ENCODE peak calls at places on chromosomes 13 and 19, in five cellular contexts. One of them, this sample, is unnamed.
A peak's percentile ranks its signal among the peaks of the same experiment; 100 is the strongest.

GRCh38 chr19:58009666-58010301 is 7.2 kb upstream of the ZNF606 start:
- DNase-seq in IMR-90: peak; percentile 63
- DNase-seq in Peyer's patch: peak; percentile 87
- DNase-seq in right atrium auricular region: peak; percentile 77
- DNase-seq in prostate gland: peak; percentile 90
- DNase-seq in this sample: peak; percentile 69

GRCh38 chr19:15249912-15250634 is 17.8 kb upstream of the EPHX3 start:
- DNase-seq in Peyer's patch: no peak
- DNase-seq in prostate gland: no peak
- DNase-seq in right atrium auricular region: peak; percentile 77
- DNase-seq in IMR-90: peak; percentile 95
- DNase-seq in this sample: no peak

GRCh38 chr19:21947775-21948174 is 63.0 kb downstream of the ZNF208 start:
- DNase-seq in right atrium auricular region: no peak
- DNase-seq in Peyer's patch: no peak
- DNase-seq in IMR-90: no peak
- DNase-seq in prostate gland: no peak
- DNase-seq in this sample: no peak

GRCh38 chr19:44810555-44811447 is 1.9 kb downstream of the BCAM start:
- DNase-seq in IMR-90: no peak
- DNase-seq in right atrium auricular region: no peak
- DNase-seq in prostate gland: no peak
- DNase-seq in Peyer's patch: no peak
- DNase-seq in this sample: no peak

GRCh38 chr19:48874309-48875135 is 2.3 kb downstream of the PPP1R15A start:
- DNase-seq in prostate gland: no peak
- DNase-seq in IMR-90: peak; percentile 80
- DNase-seq in Peyer's patch: peak; percentile 63
- DNase-seq in right atrium auricular region: no peak
- DNase-seq in this sample: peak; percentile 73

GRCh38 chr19:1169921-1170885 is 3.9 kb downstream of the SBNO2 start:
- DNase-seq in Peyer's patch: no peak
- DNase-seq in IMR-90: peak; percentile 83
- DNase-seq in prostate gland: peak; percentile 53
- DNase-seq in right atrium auricular region: no peak
- DNase-seq in this sample: peak; percentile 87

GRCh38 chr19:5678071-5678682 is 2.1 kb downstream of the MICOS13 start:
- DNase-seq in IMR-90: no peak
- DNase-seq in prostate gland: no peak
- DNase-seq in right atrium auricular region: no peak
- DNase-seq in Peyer's patch: no peak
- DNase-seq in this sample: no peak

GRCh38 chr13:51887441-51887840 is 25.7 kb downstream of the CCDC70 start:
- DNase-seq in IMR-90: no peak
- DNase-seq in right atrium auricular region: no peak
- DNase-seq in Peyer's patch: no peak
- DNase-seq in prostate gland: no peak
- DNase-seq in this sample: no peak

GRCh38 chr19:54345938-54346386 is 7.0 kb upstream of the LILRA4 start:
- DNase-seq in Peyer's patch: peak; percentile 66
- DNase-seq in prostate gland: no peak
- DNase-seq in right atrium auricular region: no peak
- DNase-seq in IMR-90: no peak
- DNase-seq in this sample: no peak

GRCh38 chr19:16417660-16418596 is 53.8 kb downstream of the EPS15L1 start:
- DNase-seq in right atrium auricular region: peak; percentile 79
- DNase-seq in IMR-90: peak; percentile 42
- DNase-seq in prostate gland: peak; percentile 49
- DNase-seq in Peyer's patch: peak; percentile 86
- DNase-seq in this sample: peak; percentile 70

GRCh38 chr13:101397742-101398141 is 18.6 kb downstream of the NALCN start:
- DNase-seq in prostate gland: no peak
- DNase-seq in Peyer's patch: no peak
- DNase-seq in IMR-90: peak; percentile 92
- DNase-seq in right atrium auricular region: no peak
- DNase-seq in this sample: peak; percentile 77

GRCh38 chr19:19956431-19957075 is 55.8 kb downstream of the ZNF93 start:
- DNase-seq in Peyer's patch: no peak
- DNase-seq in prostate gland: no peak
- DNase-seq in right atrium auricular region: no peak
- DNase-seq in IMR-90: no peak
- DNase-seq in this sample: no peak

GRCh38 chr13:30119476-30119875 is 187.9 kb downstream of the KATNAL1 start:
- DNase-seq in Peyer's patch: no peak
- DNase-seq in right atrium auricular region: no peak
- DNase-seq in prostate gland: peak; percentile 48
- DNase-seq in IMR-90: peak; percentile 64
- DNase-seq in this sample: peak; percentile 82

GRCh38 chr19:47446534-47447469 is 24.9 kb downstream of the SLC8A2 start:
- DNase-seq in Peyer's patch: no peak
- DNase-seq in prostate gland: no peak
- DNase-seq in IMR-90: no peak
- DNase-seq in right atrium auricular region: no peak
- DNase-seq in this sample: peak; percentile 16

GRCh38 chr19:17794731-17795494 is at the start of gene B3GNT3:
- DNase-seq in right atrium auricular region: no peak
- DNase-seq in prostate gland: peak; percentile 30
- DNase-seq in IMR-90: no peak
- DNase-seq in Peyer's patch: peak; percentile 90
- DNase-seq in this sample: peak; percentile 94

GRCh38 chr19:47411101-47411500 is 8.2 kb downstream of the MEIS3 start:
- DNase-seq in Peyer's patch: no peak
- DNase-seq in right atrium auricular region: no peak
- DNase-seq in prostate gland: no peak
- DNase-seq in IMR-90: peak; percentile 40
- DNase-seq in this sample: no peak

GRCh38 chr19:33868821-33869412 is 72.2 kb downstream of the KCTD15 start:
- DNase-seq in IMR-90: no peak
- DNase-seq in right atrium auricular region: no peak
- DNase-seq in prostate gland: peak; percentile 43
- DNase-seq in Peyer's patch: no peak
- DNase-seq in this sample: no peak

GRCh38 chr13:76812206-76812882 is 73.9 kb downstream of the KCTD12 start:
- DNase-seq in prostate gland: no peak
- DNase-seq in IMR-90: no peak
- DNase-seq in Peyer's patch: no peak
- DNase-seq in right atrium auricular region: no peak
- DNase-seq in this sample: no peak

GRCh38 chr19:1486720-1487575 is 3.2 kb downstream of the PCSK4 start:
- DNase-seq in Peyer's patch: no peak
- DNase-seq in IMR-90: no peak
- DNase-seq in prostate gland: no peak
- DNase-seq in right atrium auricular region: no peak
- DNase-seq in this sample: no peak

GRCh38 chr13:30872685-30873443 is 33.2 kb upstream of the MEDAG start:
- DNase-seq in IMR-90: peak; percentile 94
- DNase-seq in Peyer's patch: peak; percentile 57
- DNase-seq in right atrium auricular region: peak; percentile 81
- DNase-seq in prostate gland: no peak
- DNase-seq in this sample: no peak

GRCh38 chr13:100525453-100526298 is 62.9 kb downstream of the GGACT start:
- DNase-seq in prostate gland: no peak
- DNase-seq in Peyer's patch: no peak
- DNase-seq in right atrium auricular region: peak; percentile 16
- DNase-seq in IMR-90: no peak
- DNase-seq in this sample: no peak

GRCh38 chr19:43623889-43624670 is 4.7 kb upstream of the ZNF428 start:
- DNase-seq in right atrium auricular region: no peak
- DNase-seq in prostate gland: no peak
- DNase-seq in Peyer's patch: no peak
- DNase-seq in IMR-90: no peak
- DNase-seq in this sample: no peak

GRCh38 chr13:93262729-93263128 is 36.1 kb downstream of the GPC6 start:
- DNase-seq in IMR-90: peak; percentile 85
- DNase-seq in Peyer's patch: no peak
- DNase-seq in right atrium auricular region: no peak
- DNase-seq in prostate gland: no peak
- DNase-seq in this sample: peak; percentile 80

GRCh38 chr13:49454388-49455015 is 10.4 kb downstream of the SETDB2 start:
- DNase-seq in prostate gland: no peak
- DNase-seq in Peyer's patch: no peak
- DNase-seq in right atrium auricular region: no peak
- DNase-seq in IMR-90: peak; percentile 88
- DNase-seq in this sample: no peak

GRCh38 chr19:2680808-2681207 is 21.7 kb downstream of the GNG7 start:
- DNase-seq in IMR-90: no peak
- DNase-seq in prostate gland: no peak
- DNase-seq in right atrium auricular region: no peak
- DNase-seq in Peyer's patch: peak; percentile 73
- DNase-seq in this sample: no peak

GRCh38 chr19:11194657-11195056 is 2.7 kb downstream of the KANK2 start:
- DNase-seq in IMR-90: peak; percentile 23
- DNase-seq in Peyer's patch: no peak
- DNase-seq in prostate gland: no peak
- DNase-seq in right atrium auricular region: no peak
- DNase-seq in this sample: no peak

GRCh38 chr19:329876-330275 is 14.7 kb downstream of the MIER2 start:
- DNase-seq in right atrium auricular region: no peak
- DNase-seq in Peyer's patch: no peak
- DNase-seq in IMR-90: no peak
- DNase-seq in prostate gland: no peak
- DNase-seq in this sample: no peak

GRCh38 chr19:6861683-6862286 is 25.6 kb upstream of the ADGRE1 start:
- DNase-seq in prostate gland: no peak
- DNase-seq in Peyer's patch: no peak
- DNase-seq in right atrium auricular region: no peak
- DNase-seq in IMR-90: no peak
- DNase-seq in this sample: peak; percentile 50
- H3K27ac ChIP-seq in prostate gland: no peak overlapping the region
- H3K27ac ChIP-seq in Peyer's patch: no peak overlapping the region
- H3K27ac ChIP-seq in right atrium auricular region: no peak overlapping the region
- H3K27ac ChIP-seq in IMR-90: no peak overlapping the region
- H3K27ac ChIP-seq in this sample: no peak overlapping the region

DNA sequence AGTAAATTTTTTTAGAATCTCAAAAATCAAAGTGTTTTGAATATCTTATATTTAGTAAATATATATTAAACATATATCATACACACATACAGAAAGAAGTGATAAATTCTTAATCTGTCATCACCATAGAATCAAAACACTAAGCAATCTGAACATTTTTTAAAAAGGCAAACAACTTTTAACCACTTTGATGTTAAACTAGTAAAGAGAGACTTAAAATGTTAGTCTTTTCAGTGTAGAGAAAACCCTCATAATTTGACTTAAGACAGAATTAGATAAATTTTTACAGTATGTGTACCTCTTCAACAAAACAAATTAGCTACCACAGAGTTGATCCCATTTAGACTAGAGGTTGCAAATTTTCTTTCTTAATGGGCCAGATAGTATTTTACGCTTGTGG is 13.4 kb downstream of the SUPT20H start:
- DNase-seq in right atrium auricular region: no peak
- DNase-seq in prostate gland: no peak
- DNase-seq in IMR-90: no peak
- DNase-seq in Peyer's patch: no peak
- DNase-seq in this sample: no peak
- H3K4me3 ChIP-seq in right atrium auricular region: no peak overlapping the region
- H3K4me3 ChIP-seq in prostate gland: no peak overlapping the region
- H3K4me3 ChIP-seq in IMR-90: no peak overlapping the region
- H3K4me3 ChIP-seq in Peyer's patch: no peak overlapping the region
- H3K4me3 ChIP-seq in this sample: no peak overlapping the region

DNA sequence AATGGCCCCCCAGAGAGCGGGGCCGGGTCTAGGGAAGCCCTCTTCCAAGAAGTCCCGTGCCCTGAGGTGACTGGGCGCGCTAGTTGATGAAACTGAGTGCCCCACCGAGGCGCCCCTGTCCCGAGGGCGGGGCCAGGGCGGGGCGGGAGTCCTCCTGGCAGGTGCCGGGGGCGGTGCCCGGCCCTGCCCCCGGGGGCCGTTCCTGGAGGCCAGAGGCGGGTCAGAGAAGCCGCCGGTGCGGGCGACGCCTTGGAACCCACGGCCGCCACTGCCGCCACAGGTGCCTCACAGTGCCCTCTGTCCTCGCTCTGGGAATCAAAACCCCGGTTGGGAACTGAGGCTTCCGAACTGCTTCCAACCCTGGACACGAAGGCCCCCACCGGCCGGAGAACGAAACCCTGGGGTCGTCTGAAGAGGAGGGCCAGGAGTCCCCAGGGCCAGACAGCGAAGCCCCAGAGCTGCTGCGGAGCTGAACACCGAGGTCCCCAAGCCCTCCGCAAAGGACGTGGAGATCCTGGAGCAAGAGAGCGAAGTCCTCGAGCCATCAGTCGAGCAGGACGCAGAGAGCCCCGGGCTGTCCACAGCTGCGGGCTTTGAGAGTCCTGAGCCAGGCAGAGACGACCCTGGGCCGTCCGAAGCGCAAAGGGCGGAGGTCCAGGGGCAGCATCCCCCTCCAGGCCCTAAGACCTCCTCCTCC is at the start of gene MISP3:
- DNase-seq in right atrium auricular region: no peak
- DNase-seq in prostate gland: peak; percentile 36
- DNase-seq in Peyer's patch: peak; percentile 90
- DNase-seq in IMR-90: no peak
- DNase-seq in this sample: peak; percentile 68
- H3K27ac ChIP-seq in right atrium auricular region: peak within 1 kb of the TSS; percentile 95
- H3K27ac ChIP-seq in prostate gland: peak within 1 kb of the TSS; percentile 76
- H3K27ac ChIP-seq in Peyer's patch: peak within 1 kb of the TSS; percentile 94
- H3K27ac ChIP-seq in IMR-90: no peak within 1 kb of the TSS
- H3K27ac ChIP-seq in this sample: no peak within 1 kb of the TSS

DNA sequence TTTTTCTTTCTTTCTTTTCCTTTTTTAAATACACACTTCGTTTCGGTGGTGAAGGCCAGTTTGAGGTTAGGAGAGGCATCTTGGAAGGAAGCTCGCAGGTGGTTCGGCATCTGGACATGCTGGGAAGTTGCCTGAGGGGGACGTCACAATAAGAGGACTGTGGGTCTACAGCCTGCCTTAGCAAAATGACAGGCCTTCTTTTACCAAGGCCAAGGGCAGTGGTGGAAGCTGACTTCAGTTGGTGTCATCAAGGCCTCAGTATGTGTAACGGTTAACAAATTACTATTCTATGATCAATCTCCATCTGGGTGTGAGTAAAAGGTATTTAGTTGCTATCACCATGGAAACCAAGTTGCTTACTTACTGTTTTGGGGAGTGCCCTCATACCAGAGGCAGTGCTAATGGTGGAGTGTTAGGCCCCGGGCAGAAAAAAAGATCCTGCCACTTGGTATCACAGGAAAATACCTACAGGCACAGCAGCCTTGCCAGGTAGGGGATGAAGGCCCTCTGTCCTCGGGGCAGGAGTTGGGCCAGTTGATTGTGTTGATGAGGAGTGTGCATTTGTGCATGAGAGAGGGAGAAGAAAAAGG is 10.3 kb downstream of the ACTN4 start:
- DNase-seq in IMR-90: peak; percentile 89
- DNase-seq in right atrium auricular region: no peak
- DNase-seq in Peyer's patch: no peak
- DNase-seq in prostate gland: no peak
- DNase-seq in this sample: peak; percentile 94
- H3K4me3 ChIP-seq in IMR-90: no peak overlapping the region
- H3K4me3 ChIP-seq in right atrium auricular region: no peak overlapping the region
- H3K4me3 ChIP-seq in Peyer's patch: no peak overlapping the region
- H3K4me3 ChIP-seq in prostate gland: no peak overlapping the region
- H3K4me3 ChIP-seq in this sample: peak overlapping the region; percentile 38